ENCODE peak calls at places on chromosomes 3 and 15, in ten cellular contexts. C, R, J, F, E, T, B, Y, M and S are unnamed samples.

GRCh38 chr3:179000144-179000543 is 71.5 kb downstream of the ZMAT3 start:
- DNase-seq in C (no peak), R (no peak), J (no peak), F (no peak), E (no peak), T (peak), B (peak), Y (no peak), M (peak), S (no peak)

GRCh38 chr3:99006686-99007085 is 105.2 kb upstream of the DCBLD2 start:
- DNase-seq in C (no peak), R (no peak), J (no peak), F (no peak), E (no peak), T (no peak), B (no peak), Y (no peak), M (no peak), S (no peak)

GRCh38 chr15:62124176-62124952 is 40.7 kb downstream of the C2CD4B start:
- DNase-seq in C (no peak), R (peak), J (no peak), F (peak), E (no peak), T (peak), B (peak), Y (no peak), M (no peak), S (no peak)

GRCh38 chr15:40793216-40793989 is 13.5 kb upstream of the ZFYVE19 start:
- DNase-seq in C (peak), R (peak), J (no peak), F (peak), E (no peak), T (peak), B (peak), Y (no peak), M (peak), S (peak)

GRCh38 chr3:119293761-119294401 is at the start of gene ARHGAP31:
- DNase-seq in C (peak), R (peak), J (peak), F (peak), E (peak), T (peak), B (peak), Y (peak), M (peak), S (peak)

GRCh38 chr3:145915787-145916186 is 245.2 kb downstream of the PLOD2 start:
- DNase-seq in C (no peak), R (no peak), J (no peak), F (no peak), E (no peak), T (no peak), B (no peak), Y (no peak), M (no peak), S (no peak)

GRCh38 chr3:156406393-156406792 is 148.5 kb downstream of the SSR3 start:
- DNase-seq in C (no peak), R (no peak), J (no peak), F (no peak), E (no peak), T (no peak), B (no peak), Y (no peak), M (no peak), S (no peak)

GRCh38 chr3:159239054-159239453 is 437.2 kb downstream of the MFSD1 start:
- DNase-seq in C (peak), R (no peak), J (no peak), F (peak), E (no peak), T (peak), B (no peak), Y (no peak), M (no peak), S (no peak)

GRCh38 chr3:123586131-123586530 is 1.3 kb upstream of the HACD2 start:
- DNase-seq in C (peak), R (peak), J (peak), F (peak), E (peak), T (peak), B (no peak), Y (no peak), M (no peak), S (no peak)

GRCh38 chr3:43231276-43232000 is 54.9 kb upstream of the SNRK start:
- DNase-seq in C (peak), R (peak), J (no peak), F (peak), E (no peak), T (peak), B (peak), Y (no peak), M (no peak), S (no peak)

GRCh38 chr3:47473391-47473790 is 2.4 kb downstream of the SCAP start:
- DNase-seq in C (no peak), R (no peak), J (no peak), F (no peak), E (no peak), T (no peak), B (no peak), Y (no peak), M (no peak), S (no peak)

GRCh38 chr3:107690522-107691138 is 167.9 kb downstream of the BBX start:
- DNase-seq in C (peak), R (peak), J (no peak), F (peak), E (no peak), T (peak), B (peak), Y (no peak), M (peak), S (no peak)

GRCh38 chr15:55764398-55764797 is 21.4 kb upstream of the PRTG start:
- DNase-seq in C (no peak), R (no peak), J (no peak), F (no peak), E (no peak), T (no peak), B (no peak), Y (no peak), M (no peak), S (no peak)

GRCh38 chr3:47536221-47536891 is 22.8 kb upstream of the ELP6 start:
- DNase-seq in C (no peak), R (no peak), J (peak), F (no peak), E (no peak), T (no peak), B (no peak), Y (no peak), M (no peak), S (no peak)

GRCh38 chr3:34678580-34678979 is 880.1 kb downstream of the PDCD6IP start:
- DNase-seq in C (no peak), R (no peak), J (no peak), F (no peak), E (no peak), T (no peak), B (no peak), Y (no peak), M (no peak), S (no peak)

GRCh38 chr3:94336076-94336741 is 273.3 kb downstream of the NSUN3 start:
- DNase-seq in C (peak), R (peak), J (no peak), F (peak), E (no peak), T (peak), B (peak), Y (no peak), M (peak), S (no peak)

GRCh38 chr15:60605879-60606304 is 127.0 kb upstream of the ICE2 start:
- DNase-seq in C (peak), R (peak), J (peak), F (peak), E (no peak), T (peak), B (peak), Y (no peak), M (peak), S (no peak)

GRCh38 chr15:39388118-39388517 is 192.8 kb upstream of the THBS1 start:
- DNase-seq in C (no peak), R (no peak), J (no peak), F (peak), E (no peak), T (no peak), B (no peak), Y (no peak), M (no peak), S (no peak)

GRCh38 chr15:43912208-43912607 is 85.4 kb downstream of the WDR76 start:
- DNase-seq in C (no peak), R (no peak), J (peak), F (no peak), E (no peak), T (no peak), B (no peak), Y (no peak), M (no peak), S (no peak)

GRCh38 chr3:146746190-146746589 is 141.0 kb upstream of the PLSCR5 start:
- DNase-seq in C (peak), R (peak), J (no peak), F (peak), E (no peak), T (peak), B (peak), Y (no peak), M (peak), S (no peak)

GRCh38 chr3:9074079-9074478 is 110.8 kb upstream of the RAD18 start:
- DNase-seq in C (peak), R (no peak), J (no peak), F (no peak), E (no peak), T (peak), B (peak), Y (no peak), M (no peak), S (no peak)

GRCh38 chr15:56307180-56307579 is 58.0 kb upstream of the TEX9 start:
- DNase-seq in C (no peak), R (no peak), J (no peak), F (no peak), E (no peak), T (no peak), B (no peak), Y (no peak), M (no peak), S (no peak)

GRCh38 chr15:69189157-69189556 is 28.7 kb downstream of the GLCE start:
- DNase-seq in C (no peak), R (no peak), J (no peak), F (no peak), E (no peak), T (no peak), B (no peak), Y (no peak), M (no peak), S (no peak)

GRCh38 chr3:46695177-46695961 is 1.9 kb upstream of the ALS2CL start:
- DNase-seq in C (no peak), R (peak), J (peak), F (peak), E (peak), T (peak), B (no peak), Y (no peak), M (no peak), S (peak)

GRCh38 chr15:89723031-89723430 is 28.0 kb downstream of the MESP1 start:
- DNase-seq in C (no peak), R (no peak), J (no peak), F (no peak), E (no peak), T (no peak), B (no peak), Y (no peak), M (no peak), S (no peak)

GRCh38 chr3:176734146-176734545 is 463.1 kb downstream of the TBL1XR1 start:
- DNase-seq in C (no peak), R (no peak), J (no peak), F (no peak), E (no peak), T (no peak), B (no peak), Y (no peak), M (no peak), S (no peak)

GRCh38 chr3:129599607-129600006 is 6.9 kb downstream of the PLXND1 start:
- DNase-seq in C (peak), R (peak), J (no peak), F (peak), E (no peak), T (peak), B (peak), Y (no peak), M (peak), S (peak)

GRCh38 chr15:74418575-74419338 is 15.0 kb downstream of the SEMA7A start:
- DNase-seq in C (no peak), R (no peak), J (no peak), F (no peak), E (no peak), T (no peak), B (no peak), Y (no peak), M (no peak), S (no peak)

GRCh38 chr15:74417670-74418069 is 16.1 kb downstream of the SEMA7A start:
- DNase-seq in C (no peak), R (no peak), J (no peak), F (no peak), E (no peak), T (no peak), B (no peak), Y (no peak), M (no peak), S (no peak)

GRCh38 chr15:74415966-74416916 is 17.5 kb downstream of the SEMA7A start:
- DNase-seq in C (no peak), R (no peak), J (no peak), F (no peak), E (no peak), T (no peak), B (no peak), Y (no peak), M (no peak), S (no peak)

GRCh38 chr15:74419432-74419831 is 14.3 kb downstream of the SEMA7A start:
- DNase-seq in C (no peak), R (no peak), J (no peak), F (no peak), E (no peak), T (no peak), B (no peak), Y (no peak), M (no peak), S (no peak)

DNA sequence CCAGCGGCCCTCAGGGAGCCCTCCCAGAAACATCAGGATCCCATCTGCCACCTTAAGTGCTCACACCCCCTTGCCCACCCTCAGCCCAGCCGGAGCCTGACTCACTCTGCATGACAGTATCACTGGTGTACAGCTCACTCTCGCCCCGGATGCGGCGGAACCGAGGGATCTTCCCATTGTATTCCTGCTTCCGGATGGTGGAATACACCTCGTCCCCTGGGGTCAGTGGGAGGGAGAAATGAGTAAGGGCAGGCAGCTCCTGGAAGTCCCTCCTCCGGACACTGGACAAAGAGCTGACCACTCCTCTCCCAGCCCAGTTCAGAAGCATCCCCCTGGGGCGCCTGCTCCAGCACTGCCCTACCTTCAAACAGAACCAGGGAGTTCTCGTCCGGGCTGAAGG is 16.5 kb downstream of the SEMA7A start:
- DNase-seq in C (peak), R (peak), J (no peak), F (peak), E (no peak), T (peak), B (peak), Y (no peak), M (no peak), S (no peak)
- H3K4me3 ChIP-seq in C (no peak), R (no peak), J (peak), F (no peak), E (no peak), T (no peak), B (no peak), Y (no peak), M (no peak), S (no peak)

GRCh38 chr3:10396083-10396482 is 75.2 kb upstream of the SEC13 start:
- DNase-seq in C (no peak), R (no peak), J (no peak), F (no peak), E (no peak), T (no peak), B (no peak), Y (no peak), M (no peak), S (no peak)

GRCh38 chr3:10396931-10397330 is 76.0 kb upstream of the SEC13 start:
- DNase-seq in C (no peak), R (no peak), J (no peak), F (no peak), E (no peak), T (no peak), B (no peak), Y (no peak), M (no peak), S (no peak)

GRCh38 chr3:10395196-10395595 is 74.3 kb upstream of the SEC13 start:
- DNase-seq in C (no peak), R (no peak), J (no peak), F (no peak), E (no peak), T (no peak), B (no peak), Y (no peak), M (no peak), S (no peak)

GRCh38 chr3:10394491-10395025 is 73.6 kb upstream of the SEC13 start:
- DNase-seq in C (no peak), R (no peak), J (no peak), F (no peak), E (no peak), T (no peak), B (no peak), Y (no peak), M (no peak), S (no peak)

GRCh38 chr3:10395671-10396070 is 74.8 kb upstream of the SEC13 start:
- DNase-seq in C (no peak), R (no peak), J (no peak), F (no peak), E (no peak), T (no peak), B (no peak), Y (no peak), M (no peak), S (peak)
- H3K4me3 ChIP-seq in C (no peak), R (no peak), J (no peak), F (no peak), E (peak), T (no peak), B (no peak), Y (no peak), M (no peak), S (no peak)

GRCh38 chr3:70890085-70890484 is 577.6 kb upstream of the MDFIC2 start:
- DNase-seq in C (no peak), R (no peak), J (no peak), F (no peak), E (no peak), T (no peak), B (no peak), Y (no peak), M (no peak), S (no peak)

GRCh38 chr3:70885636-70886035 is 573.2 kb upstream of the MDFIC2 start:
- DNase-seq in C (no peak), R (no peak), J (no peak), F (no peak), E (no peak), T (no peak), B (no peak), Y (no peak), M (no peak), S (no peak)

GRCh38 chr3:70889162-70890045 is 577.0 kb upstream of the MDFIC2 start:
- DNase-seq in C (peak), R (peak), J (no peak), F (peak), E (no peak), T (no peak), B (peak), Y (no peak), M (no peak), S (no peak)
- H3K4me3 ChIP-seq in C (no peak), R (no peak), J (no peak), F (no peak), E (no peak), T (no peak), B (no peak), Y (no peak), M (no peak), S (no peak)

GRCh38 chr3:147940846-147941245 is 531.7 kb downstream of the ZIC1 start:
- DNase-seq in C (no peak), R (no peak), J (no peak), F (no peak), E (no peak), T (no peak), B (no peak), Y (no peak), M (no peak), S (no peak)
- H3K4me3 ChIP-seq in C (no peak), R (no peak), J (peak), F (no peak), E (no peak), T (no peak), B (no peak), Y (no peak), M (no peak), S (no peak)

DNA sequence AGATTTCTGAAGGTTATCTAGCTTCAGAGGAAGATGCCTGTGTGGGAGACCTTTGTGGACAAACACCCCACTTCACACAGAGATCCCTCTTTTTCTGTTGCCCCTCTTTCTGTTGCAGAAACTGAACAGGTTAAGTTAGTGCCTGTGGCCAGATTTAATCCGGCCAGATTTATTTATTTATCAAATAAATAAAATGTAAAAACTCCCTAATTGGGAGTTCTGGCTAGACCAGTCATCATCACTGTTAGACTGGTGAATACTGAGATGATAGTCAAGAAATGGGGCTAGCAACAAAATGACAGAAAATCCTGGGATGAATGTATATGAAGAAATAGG is 1.2 kb upstream of the TBC1D5 start:
- DNase-seq in C (no peak), R (no peak), J (no peak), F (no peak), E (no peak), T (no peak), B (no peak), Y (no peak), M (no peak), S (no peak)
- H3K4me3 ChIP-seq in C (no peak), R (peak), J (no peak), F (no peak), E (no peak), T (no peak), B (no peak), Y (no peak), M (no peak), S (peak)

GRCh38 chr15:96342611-96343528 is 12.4 kb downstream of the NR2F2 start:
- DNase-seq in C (no peak), R (peak), J (no peak), F (peak), E (no peak), T (no peak), B (no peak), Y (no peak), M (no peak), S (no peak)

GRCh38 chr15:96345560-96346389 is 15.3 kb downstream of the NR2F2 start:
- DNase-seq in C (peak), R (peak), J (peak), F (peak), E (no peak), T (peak), B (peak), Y (no peak), M (no peak), S (peak)

GRCh38 chr15:96343529-96344072 is 13.1 kb downstream of the NR2F2 start:
- DNase-seq in C (no peak), R (no peak), J (no peak), F (no peak), E (no peak), T (no peak), B (no peak), Y (no peak), M (no peak), S (no peak)

GRCh38 chr15:96344706-96345559 is 14.4 kb downstream of the NR2F2 start:
- DNase-seq in C (no peak), R (no peak), J (no peak), F (peak), E (no peak), T (no peak), B (no peak), Y (no peak), M (no peak), S (no peak)

GRCh38 chr15:96344120-96344705 is 13.7 kb downstream of the NR2F2 start:
- DNase-seq in C (no peak), R (no peak), J (no peak), F (peak), E (no peak), T (no peak), B (no peak), Y (no peak), M (no peak), S (no peak)
- H3K4me3 ChIP-seq in C (no peak), R (no peak), J (no peak), F (peak), E (no peak), T (no peak), B (peak), Y (peak), M (peak), S (peak)

GRCh38 chr3:114428173-114428606 is 134.4 kb downstream of the TIGIT start:
- DNase-seq in C (no peak), R (no peak), J (no peak), F (no peak), E (no peak), T (no peak), B (no peak), Y (no peak), M (no peak), S (no peak)
- H3K4me3 ChIP-seq in C (no peak), R (no peak), J (no peak), F (no peak), E (no peak), T (no peak), B (no peak), Y (no peak), M (no peak), S (no peak)

GRCh38 chr3:79178471-79178870 is 589.3 kb downstream of the ROBO1 start:
- DNase-seq in C (no peak), R (no peak), J (no peak), F (no peak), E (no peak), T (no peak), B (no peak), Y (no peak), M (no peak), S (no peak)
- H3K4me3 ChIP-seq in C (no peak), R (no peak), J (peak), F (no peak), E (no peak), T (no peak), B (no peak), Y (no peak), M (no peak), S (no peak)